ENCODE peak calls at places on chromosomes 5 and 9, in nine cellular contexts. S is left ventricle myocardium inferior, X is endothelial cell, J is retinal pigment epithelial cell, Z is GM12865, O is stomach, F is HFFc6, R is cardiac fibroblast, V is AG04450. L is an unnamed sample.

GRCh38 chr5:143606043-143606752 is 202.7 kb upstream of the NR3C1 start:
- DNase-seq in S (no peak), O (no peak), F (peak), V (no peak), R (no peak), J (no peak), X (no peak), Z (peak), L (no peak)

GRCh38 chr9:105328872-105329728 is 84.6 kb downstream of the SLC44A1 start:
- DNase-seq in S (no peak), J (no peak), R (no peak), X (no peak), V (no peak), Z (no peak), O (no peak), F (no peak), L (no peak)

GRCh38 chr5:134541736-134542376 is 16.4 kb downstream of the JADE2 start:
- DNase-seq in R (peak), S (peak), O (peak), J (no peak), Z (peak), V (no peak), X (peak), F (no peak), L (no peak)

GRCh38 chr5:157295247-157295646 is 29.3 kb downstream of the CYFIP2 start:
- DNase-seq in J (no peak), F (no peak), Z (no peak), R (no peak), V (no peak), O (no peak), X (no peak), S (no peak), L (no peak)

GRCh38 chr9:621199-621860 is 220.2 kb upstream of the DMRT1 start:
- DNase-seq in F (no peak), S (no peak), X (no peak), J (peak), V (no peak), R (peak), O (no peak), Z (peak), L (no peak)

GRCh38 chr5:135157421-135158314 is 123.6 kb upstream of the PITX1 start:
- DNase-seq in O (no peak), V (no peak), S (no peak), R (no peak), Z (no peak), J (no peak), F (no peak), X (no peak), L (no peak)

GRCh38 chr9:96176901-96177718 is 124.9 kb downstream of the HSD17B3 start:
- DNase-seq in R (no peak), Z (no peak), J (no peak), X (no peak), F (no peak), V (no peak), S (no peak), O (peak), L (no peak)

GRCh38 chr5:56169281-56169680 is 63.8 kb downstream of the ANKRD55 start:
- DNase-seq in X (no peak), Z (no peak), R (peak), S (no peak), F (no peak), O (no peak), J (no peak), V (no peak), L (no peak)

GRCh38 chr5:124289641-124290201 is 456.7 kb downstream of the ZNF608 start:
- DNase-seq in J (no peak), X (no peak), O (peak), R (no peak), Z (peak), S (no peak), F (no peak), V (no peak), L (no peak)

GRCh38 chr5:72244862-72245371 is 75.1 kb downstream of the MRPS27 start:
- DNase-seq in O (no peak), V (no peak), F (peak), S (no peak), J (no peak), X (no peak), R (peak), Z (peak), L (no peak)

GRCh38 chr9:101333923-101334702 is 50.7 kb downstream of the BAAT start:
- DNase-seq in R (no peak), O (no peak), X (no peak), Z (no peak), V (no peak), F (no peak), S (no peak), J (no peak), L (no peak)

GRCh38 chr9:83429229-83429628 is 109.0 kb downstream of the FRMD3 start:
- DNase-seq in O (no peak), F (no peak), V (no peak), Z (no peak), S (no peak), R (no peak), X (no peak), J (no peak), L (no peak)

GRCh38 chr5:97063276-97063675 is 79.1 kb downstream of the LIX1 start:
- DNase-seq in R (no peak), O (no peak), Z (no peak), J (no peak), V (no peak), S (no peak), F (no peak), X (no peak), L (no peak)

GRCh38 chr5:107504424-107504823 is 166.3 kb downstream of the EFNA5 start:
- DNase-seq in X (no peak), S (no peak), V (no peak), O (no peak), R (no peak), J (no peak), F (no peak), Z (no peak), L (no peak)

GRCh38 chr9:68619056-68619455 is 78.4 kb upstream of the TMEM252 start:
- DNase-seq in V (no peak), S (no peak), Z (no peak), R (no peak), J (no peak), F (no peak), X (no peak), O (no peak), L (no peak)

GRCh38 chr9:130660683-130661460 is 3.5 kb upstream of the PRDM12 start:
- DNase-seq in V (no peak), R (no peak), Z (no peak), X (no peak), J (no peak), O (no peak), F (no peak), S (no peak), L (no peak)

GRCh38 chr9:96874947-96875459 is 20.7 kb upstream of the ZNF782 start:
- DNase-seq in V (no peak), O (peak), R (peak), J (no peak), S (no peak), X (no peak), F (no peak), Z (peak), L (no peak)

GRCh38 chr5:144487761-144488160 is 317.1 kb downstream of the KCTD16 start:
- DNase-seq in F (peak), S (no peak), Z (no peak), V (no peak), O (no peak), R (peak), J (no peak), X (no peak), L (no peak)

GRCh38 chr9:94534901-94535300 is 20.0 kb upstream of the PCAT7 start:
- DNase-seq in Z (no peak), J (no peak), X (no peak), F (peak), S (no peak), V (no peak), R (peak), O (no peak), L (no peak)

GRCh38 chr5:154794525-154795234 is 39.5 kb downstream of the LARP1 start:
- DNase-seq in X (no peak), V (peak), S (no peak), F (peak), O (no peak), R (peak), Z (no peak), J (no peak), L (no peak)

GRCh38 chr9:82091610-82092009 is 103.0 kb downstream of the SPATA31D1 start:
- DNase-seq in F (no peak), J (no peak), O (no peak), S (no peak), V (no peak), R (no peak), Z (no peak), X (no peak), L (no peak)

GRCh38 chr5:33737697-33738096 is 154.1 kb downstream of the ADAMTS12 start:
- DNase-seq in R (no peak), X (no peak), F (no peak), V (no peak), Z (no peak), S (no peak), J (no peak), O (no peak), L (no peak)

GRCh38 chr9:82490019-82490499 is 501.5 kb downstream of the SPATA31D1 start:
- DNase-seq in O (no peak), F (peak), V (peak), S (no peak), Z (no peak), R (peak), X (no peak), J (no peak), L (no peak)

GRCh38 chr5:17216974-17217325 is 481 bp upstream of the BASP1 start:
- DNase-seq in F (no peak), X (peak), Z (no peak), R (peak), V (no peak), O (no peak), J (no peak), S (no peak), L (no peak)

GRCh38 chr5:90902681-90903386 is 344.2 kb downstream of the ADGRV1 start:
- DNase-seq in F (no peak), O (no peak), X (no peak), Z (no peak), R (no peak), V (no peak), S (no peak), J (no peak), L (no peak)

GRCh38 chr5:172897691-172898512 is 61.3 kb upstream of the RPL26L1 start:
- DNase-seq in X (no peak), S (no peak), J (peak), O (no peak), R (peak), Z (no peak), V (peak), F (peak), L (no peak)

GRCh38 chr5:138458353-138458752 is 6.9 kb upstream of the EGR1 start:
- DNase-seq in F (no peak), J (no peak), R (no peak), V (no peak), O (no peak), S (no peak), X (no peak), Z (no peak), L (no peak)

GRCh38 chr5:138457532-138458275 is 7.6 kb upstream of the EGR1 start:
- DNase-seq in R (no peak), S (no peak), J (no peak), V (no peak), X (no peak), O (no peak), Z (no peak), F (no peak), L (no peak)

GRCh38 chr5:138458856-138459255 is 6.4 kb upstream of the EGR1 start:
- DNase-seq in J (no peak), Z (no peak), X (no peak), O (no peak), S (no peak), F (no peak), R (no peak), V (no peak), L (no peak)

GRCh38 chr5:138460032-138460693 is 5.1 kb upstream of the EGR1 start:
- DNase-seq in Z (no peak), J (no peak), S (no peak), O (no peak), F (no peak), X (no peak), R (no peak), V (no peak), L (no peak)

DNA sequence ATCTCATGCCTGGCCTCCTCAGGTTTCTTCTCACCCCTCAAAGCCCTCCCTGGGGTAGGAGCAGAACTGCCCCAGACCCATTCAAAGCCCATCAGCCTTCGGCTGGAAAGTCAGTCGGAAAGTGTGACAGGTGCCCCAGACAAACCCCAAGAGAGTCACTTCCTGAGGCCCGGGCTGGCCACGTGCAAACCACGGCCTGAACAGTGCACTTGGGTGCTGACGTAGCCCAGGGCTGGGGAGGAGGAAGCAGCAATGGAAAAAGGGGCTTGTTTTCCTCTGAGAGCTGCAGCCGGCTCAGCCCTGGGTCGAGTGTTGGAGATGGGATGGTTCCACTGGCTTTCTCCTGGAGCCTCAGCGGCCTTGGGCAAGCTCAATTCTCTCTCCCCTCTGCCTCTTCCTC is 6.0 kb upstream of the EGR1 start:
- DNase-seq in S (no peak), V (no peak), R (no peak), F (no peak), J (no peak), Z (peak), X (no peak), O (peak), L (no peak)
- TF ChIP-seq CTCF in S (no peak), V (no peak), R (no peak), F (no peak), J (no peak), Z (no peak), X (no peak), O (no peak), L (no peak)

DNA sequence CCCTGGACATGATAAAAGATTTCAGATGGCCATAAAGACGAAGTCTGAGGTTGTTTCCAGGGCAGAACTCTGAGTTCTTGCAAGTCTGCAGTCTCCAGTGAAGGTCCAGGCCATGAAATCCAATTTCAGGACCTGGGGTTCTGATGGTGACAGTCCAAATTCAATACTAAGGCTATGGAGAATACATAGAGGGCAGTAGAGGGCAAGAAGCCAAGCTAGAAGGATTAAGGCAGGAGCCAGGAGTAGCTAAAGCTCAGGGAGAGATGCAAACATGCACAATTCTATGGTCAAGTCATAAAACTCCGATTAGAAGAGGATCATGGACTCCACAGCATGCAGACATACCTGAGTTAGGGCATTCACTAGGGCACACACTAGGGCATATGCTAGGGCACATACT is 11.4 kb downstream of the SLIT3 start:
- DNase-seq in R (no peak), S (no peak), V (no peak), F (no peak), Z (no peak), O (no peak), X (no peak), J (no peak), L (no peak)
- TF ChIP-seq CTCF in R (no peak), S (no peak), V (no peak), F (peak), Z (no peak), O (no peak), X (no peak), J (peak), L (no peak)

GRCh38 chr5:171166766-171167165 is 142.3 kb upstream of the TLX3 start:
- DNase-seq in V (no peak), F (no peak), J (no peak), O (no peak), Z (no peak), S (no peak), X (no peak), R (no peak), L (no peak)

GRCh38 chr5:171157775-171158174 is 151.3 kb upstream of the TLX3 start:
- DNase-seq in X (no peak), S (no peak), R (no peak), J (no peak), O (no peak), F (no peak), Z (no peak), V (no peak), L (no peak)

GRCh38 chr5:171162165-171162564 is 146.9 kb upstream of the TLX3 start:
- DNase-seq in O (no peak), Z (no peak), X (no peak), R (no peak), J (no peak), F (no peak), S (no peak), V (no peak), L (no peak)

GRCh38 chr5:171158581-171158980 is 150.5 kb upstream of the TLX3 start:
- DNase-seq in Z (no peak), S (no peak), J (no peak), X (no peak), R (no peak), V (no peak), O (no peak), F (no peak), L (no peak)

DNA sequence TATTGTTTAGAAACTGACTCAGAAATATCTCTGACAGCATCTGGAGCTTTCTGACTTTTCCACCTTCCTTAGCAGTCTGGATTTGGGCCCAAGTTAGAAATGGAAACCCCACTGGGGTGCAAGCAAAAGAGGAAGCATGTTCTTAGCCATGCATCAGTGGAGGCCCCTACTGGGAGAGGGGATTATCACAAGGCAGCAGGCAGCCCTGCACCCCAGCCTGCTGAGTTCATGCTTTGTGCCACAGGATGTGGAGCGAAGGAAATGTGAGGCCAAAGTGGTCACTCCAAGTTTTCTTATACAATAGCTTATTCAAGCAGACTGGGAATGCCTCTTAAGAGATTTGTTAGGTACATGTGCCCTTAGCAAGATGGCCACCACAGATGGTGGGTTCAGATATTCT is 146.4 kb upstream of the TLX3 start:
- DNase-seq in S (no peak), O (no peak), J (no peak), X (peak), V (no peak), R (peak), Z (peak), F (peak), L (no peak)
- TF ChIP-seq CTCF in S (no peak), O (no peak), J (peak), X (peak), V (peak), R (peak), Z (peak), F (peak), L (no peak)

GRCh38 chr9:129575818-129576217 is 45.1 kb downstream of the C9orf50 start:
- DNase-seq in V (no peak), J (no peak), Z (no peak), S (no peak), X (no peak), F (no peak), O (no peak), R (no peak), L (no peak)

GRCh38 chr9:129574911-129575574 is 45.9 kb downstream of the C9orf50 start:
- DNase-seq in V (no peak), F (peak), Z (no peak), J (no peak), S (no peak), O (no peak), R (peak), X (no peak), L (no peak)

GRCh38 chr9:129573977-129574376 is 46.9 kb downstream of the C9orf50 start:
- DNase-seq in R (no peak), S (no peak), O (no peak), X (no peak), F (no peak), J (no peak), V (no peak), Z (no peak), L (no peak)

GRCh38 chr9:129579294-129579693 is 41.6 kb downstream of the C9orf50 start:
- DNase-seq in O (no peak), X (no peak), R (no peak), S (no peak), V (no peak), J (no peak), Z (no peak), F (no peak), L (no peak)

GRCh38 chr9:129576546-129577543 is 44.1 kb downstream of the C9orf50 start:
- DNase-seq in F (peak), Z (no peak), V (no peak), J (no peak), R (peak), O (no peak), X (no peak), S (peak), L (peak)
- TF ChIP-seq CTCF in F (no peak), Z (no peak), V (no peak), J (no peak), R (no peak), O (no peak), X (no peak), S (no peak), L (no peak)

GRCh38 chr9:92764988-92765936 is 629 bp upstream of the BICD2 start:
- DNase-seq in V (peak), J (peak), R (peak), Z (peak), X (peak), F (peak), O (peak), S (peak), L (peak)
- TF ChIP-seq CTCF in V (peak), J (peak), R (peak), Z (peak), X (peak), F (peak), O (peak), S (peak), L (peak)